ENCODE peak calls at places on chromosomes 1 and 21, in five cellular contexts. One of them, this sample, is unnamed.
A peak's percentile ranks its signal among the peaks of the same experiment; 100 is the strongest.

GRCh38 chr1:112083487-112083886 is 94.0 kb upstream of the KCND3 start:
- DNase-seq in GM23338: peak; percentile 74
- DNase-seq in K562: no peak
- DNase-seq in breast epithelium: no peak
- DNase-seq in suprapubic skin: no peak
- DNase-seq in this sample: no peak

GRCh38 chr1:36151133-36151844 is 2.0 kb upstream of the TRAPPC3 start:
- DNase-seq in K562: no peak
- DNase-seq in GM23338: peak; percentile 29
- DNase-seq in suprapubic skin: no peak
- DNase-seq in breast epithelium: no peak
- DNase-seq in this sample: no peak

GRCh38 chr1:212977781-212978645 is 27.7 kb downstream of the VASH2 start:
- DNase-seq in K562: no peak
- DNase-seq in suprapubic skin: no peak
- DNase-seq in GM23338: no peak
- DNase-seq in breast epithelium: no peak
- DNase-seq in this sample: no peak

GRCh38 chr1:84143796-84144565 is at the start of gene PRKACB:
- DNase-seq in breast epithelium: no peak
- DNase-seq in GM23338: no peak
- DNase-seq in suprapubic skin: no peak
- DNase-seq in K562: no peak
- DNase-seq in this sample: no peak

GRCh38 chr1:210663730-210664573 is 335.2 kb downstream of the HHAT start:
- DNase-seq in suprapubic skin: no peak
- DNase-seq in K562: no peak
- DNase-seq in GM23338: no peak
- DNase-seq in breast epithelium: no peak
- DNase-seq in this sample: no peak

GRCh38 chr1:159076753-159077656 is at the start of gene AIM2:
- DNase-seq in K562: peak; percentile 75
- DNase-seq in breast epithelium: no peak
- DNase-seq in suprapubic skin: no peak
- DNase-seq in GM23338: no peak
- DNase-seq in this sample: no peak

GRCh38 chr1:41021526-41022308 is at the start of gene SLFNL1:
- DNase-seq in breast epithelium: no peak
- DNase-seq in suprapubic skin: no peak
- DNase-seq in K562: no peak
- DNase-seq in GM23338: peak; percentile 76
- DNase-seq in this sample: no peak

GRCh38 chr1:182446033-182446669 is 3.8 kb upstream of the RGSL1 start:
- DNase-seq in GM23338: peak; percentile 81
- DNase-seq in breast epithelium: no peak
- DNase-seq in K562: peak; percentile 63
- DNase-seq in suprapubic skin: no peak
- DNase-seq in this sample: no peak

GRCh38 chr21:36946949-36947371 is 19.5 kb downstream of the HLCS start:
- DNase-seq in GM23338: peak; percentile 85
- DNase-seq in breast epithelium: no peak
- DNase-seq in K562: no peak
- DNase-seq in suprapubic skin: no peak
- DNase-seq in this sample: no peak

GRCh38 chr1:32066489-32066873 is 6.3 kb upstream of the TMEM39B start:
- DNase-seq in suprapubic skin: no peak
- DNase-seq in K562: no peak
- DNase-seq in breast epithelium: peak; percentile 63
- DNase-seq in GM23338: no peak
- DNase-seq in this sample: peak; percentile 85

GRCh38 chr21:33975548-33976081 is 60.0 kb upstream of the ATP5PO start:
- DNase-seq in suprapubic skin: no peak
- DNase-seq in breast epithelium: no peak
- DNase-seq in GM23338: no peak
- DNase-seq in K562: no peak
- DNase-seq in this sample: no peak

GRCh38 chr1:190849346-190849745 is 371.7 kb upstream of the BRINP3 start:
- DNase-seq in GM23338: no peak
- DNase-seq in K562: no peak
- DNase-seq in suprapubic skin: no peak
- DNase-seq in breast epithelium: no peak
- DNase-seq in this sample: no peak

GRCh38 chr1:70353641-70354331 is 736 bp downstream of the ANKRD13C start:
- DNase-seq in suprapubic skin: peak; percentile 83
- DNase-seq in breast epithelium: no peak
- DNase-seq in GM23338: peak; percentile 41
- DNase-seq in K562: peak; percentile 11
- DNase-seq in this sample: no peak

GRCh38 chr21:45630066-45630694 is 13.3 kb upstream of the PCBP3 start:
- DNase-seq in K562: no peak
- DNase-seq in suprapubic skin: no peak
- DNase-seq in breast epithelium: peak; percentile 8
- DNase-seq in GM23338: no peak
- DNase-seq in this sample: no peak

GRCh38 chr1:201039876-201040275 is 16.4 kb upstream of the KIF21B start:
- DNase-seq in K562: no peak
- DNase-seq in suprapubic skin: no peak
- DNase-seq in GM23338: no peak
- DNase-seq in breast epithelium: no peak
- DNase-seq in this sample: no peak

GRCh38 chr1:119647228-119647733 is 785 bp downstream of the ZNF697 start:
- DNase-seq in breast epithelium: no peak
- DNase-seq in K562: no peak
- DNase-seq in GM23338: no peak
- DNase-seq in suprapubic skin: no peak
- DNase-seq in this sample: peak; percentile 74

GRCh38 chr21:26795866-26796329 is 49.3 kb downstream of the ADAMTS1 start:
- DNase-seq in suprapubic skin: no peak
- DNase-seq in K562: no peak
- DNase-seq in breast epithelium: no peak
- DNase-seq in GM23338: no peak
- DNase-seq in this sample: peak; percentile 90

GRCh38 chr1:74953622-74954021 is 180.6 kb upstream of the LHX8 start:
- DNase-seq in GM23338: no peak
- DNase-seq in suprapubic skin: no peak
- DNase-seq in K562: no peak
- DNase-seq in breast epithelium: no peak
- DNase-seq in this sample: no peak

GRCh38 chr1:204287466-204287881 is 72.3 kb downstream of the PLEKHA6 start:
- DNase-seq in GM23338: peak; percentile 25
- DNase-seq in suprapubic skin: no peak
- DNase-seq in K562: no peak
- DNase-seq in breast epithelium: peak; percentile 37
- DNase-seq in this sample: no peak

GRCh38 chr1:210144736-210145135 is 87.9 kb upstream of the SERTAD4 start:
- DNase-seq in suprapubic skin: no peak
- DNase-seq in breast epithelium: no peak
- DNase-seq in GM23338: no peak
- DNase-seq in K562: no peak
- DNase-seq in this sample: no peak

GRCh38 chr1:112718691-112719418 is 3.7 kb upstream of the PPM1J start:
- DNase-seq in suprapubic skin: peak; percentile 87
- DNase-seq in K562: peak; percentile 72
- DNase-seq in GM23338: peak; percentile 88
- DNase-seq in breast epithelium: peak; percentile 66
- DNase-seq in this sample: peak; percentile 87

GRCh38 chr1:60510162-60510561 is 436.6 kb upstream of the C1orf87 start:
- DNase-seq in suprapubic skin: no peak
- DNase-seq in GM23338: no peak
- DNase-seq in K562: no peak
- DNase-seq in breast epithelium: no peak
- DNase-seq in this sample: no peak

GRCh38 chr1:175914115-175914514 is 170.7 kb upstream of the TNR start:
- DNase-seq in GM23338: no peak
- DNase-seq in suprapubic skin: no peak
- DNase-seq in breast epithelium: no peak
- DNase-seq in K562: no peak
- DNase-seq in this sample: no peak

GRCh38 chr21:26120833-26121232 is 49.7 kb downstream of the APP start:
- DNase-seq in K562: no peak
- DNase-seq in suprapubic skin: no peak
- DNase-seq in breast epithelium: peak; percentile 55
- DNase-seq in GM23338: peak; percentile 72
- DNase-seq in this sample: no peak

GRCh38 chr21:18142639-18143038 is 102.0 kb upstream of the CHODL start:
- DNase-seq in K562: no peak
- DNase-seq in suprapubic skin: no peak
- DNase-seq in GM23338: no peak
- DNase-seq in breast epithelium: no peak
- DNase-seq in this sample: no peak

GRCh38 chr1:204712718-204713430 is 27.3 kb upstream of the LRRN2 start:
- DNase-seq in K562: no peak
- DNase-seq in suprapubic skin: no peak
- DNase-seq in GM23338: no peak
- DNase-seq in breast epithelium: no peak
- DNase-seq in this sample: no peak

GRCh38 chr1:18666317-18666920 is 35.8 kb downstream of the PAX7 start:
- DNase-seq in breast epithelium: peak; percentile 38
- DNase-seq in GM23338: no peak
- DNase-seq in suprapubic skin: no peak
- DNase-seq in K562: no peak
- DNase-seq in this sample: no peak

GRCh38 chr1:8871965-8872399 is 6.5 kb downstream of the ENO1 start:
- DNase-seq in suprapubic skin: no peak
- DNase-seq in K562: no peak
- DNase-seq in breast epithelium: no peak
- DNase-seq in GM23338: no peak
- DNase-seq in this sample: no peak
- H3K4me1 ChIP-seq in suprapubic skin: peaks cover 67% of the 10 kb centered on the region
- H3K4me1 ChIP-seq in K562: peaks cover 11% of the 10 kb centered on the region
- H3K4me1 ChIP-seq in breast epithelium: peaks cover 38% of the 10 kb centered on the region
- H3K4me1 ChIP-seq in GM23338: peaks cover 43% of the 10 kb centered on the region
- H3K4me1 ChIP-seq in this sample: no peaks in the 10 kb centered on the region

DNA sequence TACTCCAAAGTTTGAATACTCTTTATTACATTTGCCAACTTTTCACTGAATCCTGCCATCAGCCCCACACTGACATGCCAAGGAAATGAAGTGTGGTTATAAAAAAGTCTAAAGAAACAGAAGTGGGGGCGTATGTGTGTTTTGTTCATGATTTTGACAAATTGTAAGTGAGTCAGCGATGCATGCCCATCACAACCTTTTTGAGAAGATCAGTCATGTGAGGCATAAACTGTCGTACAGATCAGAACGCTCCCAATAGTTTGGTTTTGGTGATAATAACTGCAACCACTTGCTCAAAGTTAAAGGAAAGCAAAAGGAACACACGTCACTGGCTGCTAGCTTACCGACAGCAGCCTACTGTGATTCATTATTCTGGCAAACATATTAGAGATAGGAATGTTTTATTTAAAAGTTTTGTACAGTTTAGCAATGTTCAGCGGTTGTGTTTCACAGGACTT is 95.6 kb downstream of the RGS2 start:
- DNase-seq in GM23338: no peak
- DNase-seq in breast epithelium: no peak
- DNase-seq in K562: no peak
- DNase-seq in suprapubic skin: no peak
- DNase-seq in this sample: no peak
- TF ChIP-seq POLR2AphosphoS5 in GM23338: no peak
- TF ChIP-seq POLR2AphosphoS5 in breast epithelium: no peak
- TF ChIP-seq POLR2AphosphoS5 in K562: no peak
- TF ChIP-seq POLR2AphosphoS5 in suprapubic skin: no peak
- TF ChIP-seq POLR2AphosphoS5 in this sample: peak; percentile 79

GRCh38 chr1:161119379-161120061 is 1.6 kb downstream of the NIT1 start:
- DNase-seq in K562: peak; percentile 68
- DNase-seq in suprapubic skin: no peak
- DNase-seq in breast epithelium: peak; percentile 56
- DNase-seq in GM23338: peak; percentile 90
- DNase-seq in this sample: peak; percentile 73
- H3K4me1 ChIP-seq in K562: peaks cover 28% of the 10 kb centered on the region
- H3K4me1 ChIP-seq in suprapubic skin: peaks cover 59% of the 10 kb centered on the region
- H3K4me1 ChIP-seq in breast epithelium: peaks cover 25% of the 10 kb centered on the region
- H3K4me1 ChIP-seq in GM23338: peaks cover 21% of the 10 kb centered on the region
- H3K4me1 ChIP-seq in this sample: peaks cover 55% of the 10 kb centered on the region

GRCh38 chr1:171852273-171852672 is 11.0 kb downstream of the DNM3 start:
- DNase-seq in suprapubic skin: no peak
- DNase-seq in breast epithelium: no peak
- DNase-seq in K562: no peak
- DNase-seq in GM23338: no peak
- DNase-seq in this sample: no peak
- TF ChIP-seq POLR2AphosphoS5 in suprapubic skin: no peak
- TF ChIP-seq POLR2AphosphoS5 in breast epithelium: no peak
- TF ChIP-seq POLR2AphosphoS5 in K562: no peak
- TF ChIP-seq POLR2AphosphoS5 in GM23338: no peak
- TF ChIP-seq POLR2AphosphoS5 in this sample: no peak

DNA sequence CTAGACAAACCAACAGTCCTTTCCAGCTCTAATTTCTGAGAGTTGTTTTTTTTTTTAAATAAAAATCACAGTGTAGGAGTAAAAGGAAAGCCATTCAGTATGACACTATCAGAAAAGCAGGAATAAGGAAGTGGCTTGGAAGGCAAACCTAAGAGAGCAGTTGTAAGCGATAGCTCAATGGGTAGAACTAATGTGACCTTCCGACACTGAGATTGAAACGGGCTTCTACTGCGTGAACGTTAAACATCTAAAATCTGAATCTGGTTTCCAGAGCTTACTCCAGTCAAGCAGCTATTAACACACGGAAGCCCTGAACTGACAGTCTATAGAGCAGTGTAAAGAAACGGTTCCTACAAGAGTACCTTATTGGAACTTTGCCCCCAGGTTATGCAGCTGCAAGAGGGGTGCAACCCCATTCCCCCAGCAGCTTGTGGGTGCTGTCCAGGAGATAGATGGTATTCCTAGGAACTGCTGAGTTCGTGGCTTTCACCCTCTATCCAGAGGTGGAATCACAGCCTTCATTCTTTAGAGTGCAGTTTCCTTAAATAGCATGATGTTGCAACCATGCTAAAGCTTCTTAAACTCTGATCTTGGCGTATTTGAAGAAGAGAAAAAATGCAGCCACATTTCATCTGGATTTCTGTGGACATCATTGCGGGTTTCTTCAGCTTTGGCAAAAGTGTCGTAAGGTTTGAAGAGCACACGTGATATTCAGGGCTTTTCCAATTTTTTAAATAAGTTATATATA is 3.3 kb upstream of the IRF2BP2 start:
- DNase-seq in suprapubic skin: no peak
- DNase-seq in K562: no peak
- DNase-seq in breast epithelium: no peak
- DNase-seq in GM23338: no peak
- DNase-seq in this sample: no peak
- H3K4me1 ChIP-seq in suprapubic skin: peaks cover 62% of the 10 kb centered on the region
- H3K4me1 ChIP-seq in K562: peaks cover 41% of the 10 kb centered on the region
- H3K4me1 ChIP-seq in breast epithelium: peaks cover 29% of the 10 kb centered on the region
- H3K4me1 ChIP-seq in GM23338: peaks cover 33% of the 10 kb centered on the region
- H3K4me1 ChIP-seq in this sample: peaks cover 47% of the 10 kb centered on the region

DNA sequence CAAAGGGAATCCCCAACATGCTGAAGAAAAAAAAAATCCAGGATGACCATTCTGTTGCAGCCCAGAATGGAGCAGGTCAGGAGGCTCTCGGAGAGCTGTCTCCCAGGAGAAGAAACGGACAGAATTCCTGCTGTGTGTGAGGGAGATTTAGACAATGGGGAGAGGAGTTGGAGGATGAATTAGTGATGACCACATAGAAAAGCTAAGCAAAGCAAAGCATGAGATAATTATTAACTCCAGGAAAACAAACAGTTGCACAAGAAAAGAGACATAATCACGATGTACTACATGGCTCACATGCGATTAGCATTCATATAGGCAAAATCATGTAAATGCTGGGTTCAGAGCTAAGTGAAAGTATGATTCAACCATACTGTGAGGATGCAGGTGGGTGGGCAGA is 61.0 kb upstream of the SMYD2 start:
- DNase-seq in K562: no peak
- DNase-seq in suprapubic skin: no peak
- DNase-seq in GM23338: no peak
- DNase-seq in breast epithelium: no peak
- DNase-seq in this sample: no peak
- TF ChIP-seq POLR2AphosphoS5 in K562: no peak
- TF ChIP-seq POLR2AphosphoS5 in suprapubic skin: no peak
- TF ChIP-seq POLR2AphosphoS5 in GM23338: no peak
- TF ChIP-seq POLR2AphosphoS5 in breast epithelium: no peak
- TF ChIP-seq POLR2AphosphoS5 in this sample: no peak